ENCODE peak calls at places on chromosomes 4 and X, in eight cellular contexts. P is GM23248; C is left ventricle myocardium inferior; F is tibial nerve; A is naive thymus-derived CD4-positive, alpha-beta T cell; N is Peyer's patch; O is mesendoderm; M is ascending aorta. I is an unnamed sample. For H3K4me1, the result is how much of the 10 kb centered on the place peaks cover.

GRCh38 chr4:26459756-26460530 is 30.3 kb downstream of the CCKAR start:
- DNase-seq in P (peak), C (no peak), F (no peak), A (no peak), N (no peak), O (no peak), M (no peak), I (no peak)

GRCh38 chr4:105637409-105638258 is 70.9 kb downstream of the INTS12 start:
- DNase-seq in P (peak), C (peak), F (peak), A (peak), N (peak), O (no peak), M (no peak), I (peak)

GRCh38 chr4:146335763-146336412 is 121.5 kb downstream of the REELD1 start:
- DNase-seq in P (peak), C (no peak), F (no peak), A (no peak), N (no peak), O (no peak), M (no peak), I (peak)

GRCh38 chr4:29336851-29337250 is 1383.3 kb upstream of the PCDH7 start:
- DNase-seq in P (no peak), C (no peak), F (no peak), A (no peak), N (no peak), O (no peak), M (no peak), I (no peak)

GRCh38 chr4:25875281-25875745 is 12.5 kb upstream of the SEL1L3 start:
- DNase-seq in P (no peak), C (no peak), F (no peak), A (no peak), N (no peak), O (no peak), M (no peak), I (no peak)

GRCh38 chrX:128781506-128781905 is 729.3 kb upstream of the ACTRT1 start:
- DNase-seq in P (no peak), C (no peak), F (no peak), A (peak), N (peak), O (peak), M (no peak), I (peak)

GRCh38 chr4:110612631-110613269 is 10.1 kb downstream of the PITX2 start:
- DNase-seq in P (no peak), C (no peak), F (no peak), A (no peak), N (peak), O (peak), M (no peak), I (no peak)

GRCh38 chr4:33886356-33886755 is 2358.0 kb downstream of the ARAP2 start:
- DNase-seq in P (no peak), C (no peak), F (no peak), A (no peak), N (no peak), O (no peak), M (no peak), I (no peak)

GRCh38 chr4:86968477-86969015 is 33.7 kb downstream of the AFF1 start:
- DNase-seq in P (no peak), C (no peak), F (no peak), A (no peak), N (no peak), O (no peak), M (no peak), I (no peak)

GRCh38 chr4:7210818-7211217 is 18.5 kb downstream of the SORCS2 start:
- DNase-seq in P (peak), C (no peak), F (no peak), A (no peak), N (no peak), O (no peak), M (no peak), I (no peak)

GRCh38 chr4:155228713-155229112 is 20.3 kb downstream of the NPY2R start:
- DNase-seq in P (no peak), C (no peak), F (no peak), A (no peak), N (no peak), O (no peak), M (no peak), I (no peak)

GRCh38 chr4:125303058-125303457 is 11.7 kb upstream of the FAT4 start:
- DNase-seq in P (peak), C (no peak), F (no peak), A (no peak), N (no peak), O (no peak), M (no peak), I (no peak)

GRCh38 chr4:99578679-99579078 is 4.1 kb downstream of the MTTP start:
- DNase-seq in P (no peak), C (no peak), F (no peak), A (no peak), N (no peak), O (no peak), M (no peak), I (peak)

GRCh38 chr4:2796261-2797187 is 3.6 kb downstream of the SH3BP2 start:
- DNase-seq in P (peak), C (no peak), F (no peak), A (no peak), N (peak), O (no peak), M (no peak), I (peak)

GRCh38 chrX:151754042-151754419 is 19.5 kb downstream of the CNGA2 start:
- DNase-seq in P (peak), C (no peak), F (no peak), A (no peak), N (no peak), O (peak), M (no peak), I (peak)

GRCh38 chrX:22627576-22627975 is 354.9 kb downstream of the CBLL2 start:
- DNase-seq in P (no peak), C (no peak), F (no peak), A (no peak), N (no peak), O (no peak), M (no peak), I (no peak)

GRCh38 chrX:19888419-19888879 is 1.0 kb upstream of the SH3KBP1 start:
- DNase-seq in P (peak), C (no peak), F (peak), A (peak), N (no peak), O (peak), M (no peak), I (peak)

GRCh38 chr4:83114576-83114975 is at the start of gene PLAC8:
- DNase-seq in P (no peak), C (no peak), F (no peak), A (peak), N (no peak), O (peak), M (no peak), I (peak)

GRCh38 chr4:73711989-73712388 is 28.4 kb upstream of the CXCL8 start:
- DNase-seq in P (no peak), C (no peak), F (no peak), A (no peak), N (no peak), O (no peak), M (no peak), I (no peak)

GRCh38 chr4:158821228-158822009 is 52.6 kb downstream of the FNIP2 start:
- DNase-seq in P (peak), C (no peak), F (no peak), A (no peak), N (no peak), O (no peak), M (peak), I (no peak)

GRCh38 chrX:24243692-24244091 is 70.2 kb downstream of the SUPT20HL2 start:
- DNase-seq in P (peak), C (no peak), F (no peak), A (no peak), N (no peak), O (no peak), M (no peak), I (no peak)

GRCh38 chrX:154727418-154728323 is 23.2 kb downstream of the GAB3 start:
- DNase-seq in P (peak), C (peak), F (peak), A (no peak), N (no peak), O (peak), M (no peak), I (no peak)

GRCh38 chr4:139611391-139611790 is 54.2 kb upstream of the MGST2 start:
- DNase-seq in P (no peak), C (no peak), F (no peak), A (no peak), N (no peak), O (no peak), M (no peak), I (no peak)

GRCh38 chr4:184815046-184815877 is 10.5 kb downstream of the ACSL1 start:
- DNase-seq in P (peak), C (peak), F (peak), A (peak), N (peak), O (peak), M (no peak), I (peak)

GRCh38 chr4:184406915-184407314 is 67.4 kb downstream of the IRF2 start:
- DNase-seq in P (no peak), C (no peak), F (peak), A (no peak), N (no peak), O (no peak), M (no peak), I (peak)

GRCh38 chr4:71147261-71147660 is 153.8 kb downstream of the DCK start:
- DNase-seq in P (peak), C (no peak), F (no peak), A (no peak), N (no peak), O (no peak), M (no peak), I (no peak)

GRCh38 chr4:102819588-102820365 is 7.6 kb downstream of the UBE2D3 start:
- DNase-seq in P (peak), C (no peak), F (no peak), A (peak), N (no peak), O (no peak), M (no peak), I (peak)

GRCh38 chrX:136202889-136203288 is 48.3 kb downstream of the MAP7D3 start:
- DNase-seq in P (peak), C (no peak), F (no peak), A (no peak), N (no peak), O (no peak), M (no peak), I (no peak)

GRCh38 chrX:139200793-139201192 is 329.7 kb upstream of the F9 start:
- DNase-seq in P (peak), C (no peak), F (no peak), A (no peak), N (no peak), O (no peak), M (no peak), I (no peak)

GRCh38 chrX:150060406-150060805 is 122.1 kb upstream of the EOLA2 start:
- DNase-seq in P (peak), C (no peak), F (no peak), A (no peak), N (no peak), O (no peak), M (no peak), I (no peak)

GRCh38 chrX:71577682-71578081 is 555 bp upstream of the GCNA start:
- DNase-seq in P (no peak), C (peak), F (no peak), A (no peak), N (no peak), O (no peak), M (no peak), I (no peak)

GRCh38 chrX:12887767-12888166 is 18.7 kb upstream of the TLR8 start:
- DNase-seq in P (no peak), C (no peak), F (no peak), A (no peak), N (no peak), O (no peak), M (no peak), I (no peak)
- H3K4me1 ChIP-seq in P (under half), C (under half), F (under half), A (under half), N (under half), O (under half), M (under half), I (under half)

GRCh38 chr4:55636622-55636999 is 513 bp upstream of the NMU start:
- DNase-seq in P (no peak), C (no peak), F (no peak), A (no peak), N (no peak), O (peak), M (no peak), I (no peak)

GRCh38 chr4:55635760-55636621 is at the start of gene NMU:
- DNase-seq in P (peak), C (peak), F (no peak), A (no peak), N (peak), O (peak), M (no peak), I (peak)

GRCh38 chr4:55634417-55635128 is 1.5 kb downstream of the NMU start:
- DNase-seq in P (no peak), C (no peak), F (no peak), A (no peak), N (no peak), O (peak), M (no peak), I (no peak)

GRCh38 chr4:55633903-55634302 is 2.2 kb downstream of the NMU start:
- DNase-seq in P (no peak), C (no peak), F (no peak), A (no peak), N (no peak), O (peak), M (no peak), I (no peak)

GRCh38 chr4:55635282-55635681 is 816 bp downstream of the NMU start:
- DNase-seq in P (no peak), C (no peak), F (no peak), A (no peak), N (no peak), O (peak), M (no peak), I (no peak)
- H3K4me3 ChIP-seq in P (no peak), C (peak), F (no peak), A (no peak), N (no peak), O (peak), M (peak), I (no peak)

GRCh38 chr4:79652726-79653125 is 244.7 kb upstream of the GK2 start:
- DNase-seq in P (no peak), C (no peak), F (no peak), A (no peak), N (no peak), O (no peak), M (no peak), I (no peak)

GRCh38 chr4:79650217-79650616 is 242.2 kb upstream of the GK2 start:
- DNase-seq in P (peak), C (no peak), F (no peak), A (no peak), N (no peak), O (no peak), M (no peak), I (no peak)

GRCh38 chr4:79652232-79652631 is 244.2 kb upstream of the GK2 start:
- DNase-seq in P (peak), C (no peak), F (no peak), A (no peak), N (no peak), O (no peak), M (no peak), I (no peak)

GRCh38 chr4:79651516-79651915 is 243.5 kb upstream of the GK2 start:
- DNase-seq in P (peak), C (no peak), F (no peak), A (no peak), N (no peak), O (peak), M (no peak), I (no peak)

DNA sequence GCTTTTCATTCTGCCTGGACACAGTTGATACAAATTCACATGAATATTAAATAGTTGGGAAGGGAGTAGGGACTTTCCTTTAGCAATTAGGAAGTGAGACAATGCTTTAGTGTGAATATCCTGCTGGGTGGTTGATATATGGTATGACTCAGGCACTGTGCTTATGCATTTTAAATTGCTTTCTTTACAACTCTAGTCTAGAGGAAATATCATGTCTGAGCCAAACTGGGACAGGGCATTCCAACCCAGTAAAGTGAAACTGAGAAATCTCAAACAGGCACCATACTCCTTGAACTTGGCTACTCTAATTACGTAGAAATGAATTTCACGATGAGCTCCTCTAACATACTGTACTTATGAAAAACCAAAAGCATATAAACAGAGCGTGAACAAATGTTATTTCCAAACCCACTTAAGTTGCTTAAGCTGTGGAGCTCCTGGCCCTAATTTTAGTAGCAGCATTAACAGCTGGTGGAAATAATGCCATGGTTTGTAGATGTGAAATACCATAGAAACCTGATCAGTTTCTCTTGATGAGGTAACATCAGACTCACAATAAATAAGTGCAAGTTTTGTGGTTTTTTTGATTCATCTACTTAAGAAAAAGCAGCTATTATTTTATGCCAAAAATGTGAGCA is 242.9 kb upstream of the GK2 start:
- DNase-seq in P (peak), C (no peak), F (no peak), A (no peak), N (no peak), O (peak), M (no peak), I (no peak)
- H3K4me1 ChIP-seq in P (under half), C (under half), F (under half), A (under half), N (under half), O (under half), M (under half), I (under half)

DNA sequence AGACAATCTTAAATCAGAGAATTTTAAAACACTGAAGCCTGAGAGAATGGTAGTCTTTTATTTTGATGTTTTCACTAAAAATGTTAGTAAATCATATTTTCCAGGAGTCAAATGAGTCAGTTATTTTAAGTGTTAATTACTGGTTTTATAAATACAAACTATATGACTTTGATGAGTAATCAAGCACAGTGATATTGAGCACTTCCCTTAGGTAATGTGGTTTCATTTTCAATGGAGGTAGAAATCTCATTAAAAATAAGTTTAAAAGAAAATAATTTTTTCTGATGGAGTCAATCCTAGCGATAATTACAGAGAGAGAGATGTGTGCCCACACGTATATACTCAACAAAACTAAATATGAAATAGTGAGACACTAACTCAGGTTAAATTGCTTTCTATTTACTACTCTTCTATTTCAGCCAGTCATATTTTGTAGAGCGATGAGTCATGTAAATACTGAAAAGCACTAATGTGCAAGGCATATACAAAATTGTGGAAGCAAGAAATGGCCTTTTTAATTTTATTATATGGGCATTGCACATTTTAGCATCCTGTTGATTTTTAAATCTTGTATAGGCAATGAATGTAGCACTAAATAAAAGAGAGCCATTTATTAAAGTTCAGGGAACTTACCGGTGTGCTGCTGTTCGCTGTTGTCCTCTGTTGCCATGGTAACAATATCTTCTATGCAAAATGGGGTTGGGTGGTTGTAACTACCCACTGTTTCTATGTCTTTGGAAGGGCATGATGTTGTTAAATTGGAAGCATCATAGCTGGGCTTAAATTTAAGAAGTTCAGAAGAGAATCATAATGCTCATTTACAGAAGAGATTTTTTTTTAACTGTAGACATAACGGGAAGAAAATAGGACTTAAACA is 513.7 kb downstream of the TLL1 start:
- DNase-seq in P (no peak), C (no peak), F (no peak), A (no peak), N (no peak), O (peak), M (no peak), I (no peak)
- H3K4me3 ChIP-seq in P (no peak), C (no peak), F (no peak), A (no peak), N (no peak), O (no peak), M (no peak), I (no peak)

DNA sequence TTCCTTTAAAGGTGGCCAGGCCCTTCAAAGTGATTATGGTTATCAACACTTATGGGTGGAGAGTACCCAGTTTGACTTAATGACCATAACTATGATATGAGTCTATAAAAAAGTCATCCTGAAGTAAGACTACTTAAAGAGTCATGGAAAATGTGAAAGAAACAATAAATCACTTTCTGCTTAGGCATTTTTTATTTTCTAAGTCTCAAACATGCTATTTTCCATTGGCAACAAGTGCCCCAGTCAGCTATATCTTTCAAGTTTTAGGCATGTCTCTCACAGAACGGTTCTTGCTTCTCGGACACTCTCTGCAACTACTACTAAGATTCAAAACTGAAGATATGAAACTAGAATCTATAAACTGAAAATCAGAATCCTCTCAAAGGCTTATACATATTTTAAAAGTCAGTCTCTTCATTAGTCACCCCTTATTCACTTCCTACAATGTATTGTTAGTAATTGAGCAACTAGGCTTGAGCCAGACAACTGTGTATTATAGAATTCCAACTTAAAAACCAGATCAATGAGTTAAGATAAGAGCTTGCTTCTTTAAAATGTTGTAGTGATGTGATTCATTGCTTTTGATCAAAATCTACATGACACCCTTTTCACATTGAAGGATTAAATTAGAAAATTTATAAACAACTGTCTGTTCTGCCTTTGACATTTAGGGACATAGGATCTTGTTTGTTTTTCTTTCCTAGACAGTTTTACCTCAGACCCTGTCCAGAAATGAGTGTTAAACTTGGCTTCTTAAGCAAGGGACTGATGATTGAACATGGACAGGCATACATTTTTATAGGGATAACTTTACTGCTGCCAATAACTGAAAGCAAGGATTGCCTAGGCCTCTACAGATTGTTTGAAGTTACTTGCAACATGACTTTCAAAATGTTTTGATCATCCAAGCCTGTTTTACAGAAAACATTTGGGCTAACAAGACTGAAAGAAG is 2.9 kb downstream of the ANTXR2 start:
- DNase-seq in P (peak), C (no peak), F (no peak), A (peak), N (no peak), O (no peak), M (no peak), I (no peak)
- H3K4me1 ChIP-seq in P (under half), C (half or more), F (under half), A (under half), N (under half), O (under half), M (under half), I (under half)

GRCh38 chr4:112751447-112751846 is 114.5 kb downstream of the LARP7 start:
- DNase-seq in P (no peak), C (no peak), F (no peak), A (no peak), N (no peak), O (peak), M (no peak), I (no peak)

GRCh38 chr4:112753333-112753732 is 116.4 kb downstream of the LARP7 start:
- DNase-seq in P (no peak), C (no peak), F (no peak), A (no peak), N (no peak), O (peak), M (no peak), I (no peak)

GRCh38 chr4:112748352-112748900 is 111.5 kb downstream of the LARP7 start:
- DNase-seq in P (no peak), C (no peak), F (no peak), A (no peak), N (no peak), O (peak), M (no peak), I (no peak)

GRCh38 chr4:112752061-112752460 is 115.1 kb downstream of the LARP7 start:
- DNase-seq in P (no peak), C (no peak), F (no peak), A (no peak), N (no peak), O (peak), M (no peak), I (no peak)

GRCh38 chr4:112752510-112752909 is 115.6 kb downstream of the LARP7 start:
- DNase-seq in P (no peak), C (no peak), F (no peak), A (no peak), N (no peak), O (no peak), M (no peak), I (no peak)
- H3K4me3 ChIP-seq in P (no peak), C (no peak), F (no peak), A (no peak), N (no peak), O (no peak), M (no peak), I (no peak)